ENCODE peak calls at places on chromosome 9, in nine cellular contexts. One of them, this sample, is unnamed.

GRCh38 chr9:134170525-134171315 is 6.4 kb upstream of the RNU6ATAC start:
- DNase-seq in uterus: no peak
- DNase-seq in lung: no peak
- DNase-seq in A549: no peak
- DNase-seq in cardiac muscle cell: no peak
- DNase-seq in GM23338: no peak
- DNase-seq in ovary: peak; percentile 65
- DNase-seq in mammary epithelial cell: no peak
- DNase-seq in heart right ventricle: no peak
- DNase-seq in this sample: no peak

GRCh38 chr9:95822583-95823431 is 52.7 kb upstream of the ERCC6L2 start:
- DNase-seq in heart right ventricle: no peak
- DNase-seq in lung: no peak
- DNase-seq in uterus: no peak
- DNase-seq in cardiac muscle cell: no peak
- DNase-seq in A549: no peak
- DNase-seq in GM23338: no peak
- DNase-seq in ovary: no peak
- DNase-seq in mammary epithelial cell: peak; percentile 73
- DNase-seq in this sample: no peak

GRCh38 chr9:35688558-35689350 is 971 bp downstream of the TPM2 start:
- DNase-seq in A549: no peak
- DNase-seq in mammary epithelial cell: peak; percentile 83
- DNase-seq in heart right ventricle: no peak
- DNase-seq in GM23338: no peak
- DNase-seq in uterus: no peak
- DNase-seq in cardiac muscle cell: no peak
- DNase-seq in ovary: no peak
- DNase-seq in lung: no peak
- DNase-seq in this sample: no peak

GRCh38 chr9:119020284-119020683 is 349.0 kb downstream of the BRINP1 start:
- DNase-seq in uterus: no peak
- DNase-seq in cardiac muscle cell: no peak
- DNase-seq in mammary epithelial cell: no peak
- DNase-seq in A549: no peak
- DNase-seq in lung: no peak
- DNase-seq in GM23338: no peak
- DNase-seq in ovary: no peak
- DNase-seq in heart right ventricle: no peak
- DNase-seq in this sample: peak; percentile 62

GRCh38 chr9:83259558-83259957 is 196.6 kb upstream of the RASEF start:
- DNase-seq in ovary: no peak
- DNase-seq in lung: no peak
- DNase-seq in heart right ventricle: no peak
- DNase-seq in mammary epithelial cell: no peak
- DNase-seq in A549: no peak
- DNase-seq in uterus: no peak
- DNase-seq in cardiac muscle cell: no peak
- DNase-seq in GM23338: no peak
- DNase-seq in this sample: no peak

GRCh38 chr9:18396102-18396728 is 77.7 kb upstream of the ADAMTSL1 start:
- DNase-seq in ovary: no peak
- DNase-seq in cardiac muscle cell: peak; percentile 19
- DNase-seq in A549: no peak
- DNase-seq in heart right ventricle: no peak
- DNase-seq in uterus: no peak
- DNase-seq in GM23338: peak; percentile 32
- DNase-seq in mammary epithelial cell: no peak
- DNase-seq in lung: no peak
- DNase-seq in this sample: no peak

GRCh38 chr9:126516561-126516935 is 97.2 kb upstream of the LMX1B start:
- DNase-seq in mammary epithelial cell: no peak
- DNase-seq in cardiac muscle cell: no peak
- DNase-seq in ovary: no peak
- DNase-seq in heart right ventricle: no peak
- DNase-seq in A549: no peak
- DNase-seq in uterus: no peak
- DNase-seq in GM23338: no peak
- DNase-seq in lung: no peak
- DNase-seq in this sample: no peak

GRCh38 chr9:128457207-128457606 is 1.4 kb downstream of the ODF2 start:
- DNase-seq in heart right ventricle: no peak
- DNase-seq in uterus: no peak
- DNase-seq in ovary: no peak
- DNase-seq in lung: no peak
- DNase-seq in A549: no peak
- DNase-seq in cardiac muscle cell: no peak
- DNase-seq in GM23338: peak; percentile 57
- DNase-seq in mammary epithelial cell: no peak
- DNase-seq in this sample: no peak

GRCh38 chr9:116647515-116647809 is 39.6 kb upstream of the TRIM32 start:
- DNase-seq in heart right ventricle: peak; percentile 35
- DNase-seq in mammary epithelial cell: no peak
- DNase-seq in cardiac muscle cell: no peak
- DNase-seq in uterus: no peak
- DNase-seq in A549: no peak
- DNase-seq in GM23338: no peak
- DNase-seq in lung: no peak
- DNase-seq in ovary: no peak
- DNase-seq in this sample: peak; percentile 91

GRCh38 chr9:116643691-116644090 is 43.4 kb upstream of the TRIM32 start:
- DNase-seq in ovary: no peak
- DNase-seq in lung: no peak
- DNase-seq in heart right ventricle: no peak
- DNase-seq in uterus: no peak
- DNase-seq in GM23338: no peak
- DNase-seq in cardiac muscle cell: no peak
- DNase-seq in mammary epithelial cell: no peak
- DNase-seq in A549: no peak
- DNase-seq in this sample: no peak

GRCh38 chr9:116644099-116644688 is 42.9 kb upstream of the TRIM32 start:
- DNase-seq in lung: no peak
- DNase-seq in uterus: no peak
- DNase-seq in GM23338: no peak
- DNase-seq in ovary: no peak
- DNase-seq in heart right ventricle: no peak
- DNase-seq in cardiac muscle cell: no peak
- DNase-seq in A549: no peak
- DNase-seq in mammary epithelial cell: no peak
- DNase-seq in this sample: no peak

GRCh38 chr9:116641292-116642059 is 45.6 kb upstream of the TRIM32 start:
- DNase-seq in heart right ventricle: no peak
- DNase-seq in uterus: no peak
- DNase-seq in cardiac muscle cell: no peak
- DNase-seq in ovary: no peak
- DNase-seq in mammary epithelial cell: no peak
- DNase-seq in lung: no peak
- DNase-seq in GM23338: no peak
- DNase-seq in A549: no peak
- DNase-seq in this sample: no peak

DNA sequence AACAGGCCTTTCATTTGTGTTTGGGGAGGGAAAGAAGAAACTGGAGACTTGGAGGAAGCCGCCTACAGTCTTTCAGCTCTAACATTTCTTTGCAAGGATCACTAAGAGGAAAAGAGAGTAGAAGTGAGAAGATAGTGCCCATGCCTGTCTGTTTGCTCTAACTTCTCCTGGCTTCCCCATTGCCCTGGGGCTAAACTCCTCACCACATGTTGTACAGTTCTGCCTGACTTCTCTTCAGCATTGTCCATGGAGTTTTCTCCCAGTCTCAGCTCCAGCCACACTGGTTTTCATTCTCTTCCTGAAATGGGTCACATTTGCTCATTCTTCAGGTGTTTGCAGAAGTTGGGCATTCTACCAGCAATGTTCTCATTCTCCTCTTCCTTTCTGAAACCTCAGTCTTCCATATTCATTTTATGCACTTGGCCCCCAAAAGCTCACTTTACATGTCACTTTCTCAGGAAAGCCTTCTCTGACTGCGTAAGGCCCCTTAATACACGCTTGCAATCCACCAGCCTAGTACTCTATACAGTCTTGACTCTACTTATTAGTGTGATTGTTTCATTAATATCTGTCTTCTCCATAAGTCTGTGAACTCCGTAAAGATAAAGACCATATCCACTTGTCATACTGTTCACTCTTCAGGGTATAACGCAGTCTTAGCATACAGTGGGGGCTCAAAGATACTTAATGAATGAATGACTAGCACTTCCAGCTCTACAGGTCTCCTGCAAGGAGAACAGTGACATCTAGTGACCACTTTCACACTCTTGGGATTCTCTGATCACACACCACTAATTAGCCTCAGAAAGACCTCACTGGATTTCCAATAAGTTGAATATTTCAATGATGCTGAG is 40.2 kb upstream of the TRIM32 start:
- DNase-seq in GM23338: peak; percentile 67
- DNase-seq in lung: no peak
- DNase-seq in cardiac muscle cell: peak; percentile 45
- DNase-seq in heart right ventricle: no peak
- DNase-seq in mammary epithelial cell: peak; percentile 28
- DNase-seq in ovary: no peak
- DNase-seq in A549: peak; percentile 21
- DNase-seq in uterus: no peak
- DNase-seq in this sample: no peak
- TF ChIP-seq CTCF in GM23338: peak; percentile 72
- TF ChIP-seq CTCF in lung: peak; percentile 6
- TF ChIP-seq CTCF in cardiac muscle cell: peak; percentile 76
- TF ChIP-seq CTCF in heart right ventricle: peak; percentile 69
- TF ChIP-seq CTCF in mammary epithelial cell: peak; percentile 81
- TF ChIP-seq CTCF in ovary: no peak
- TF ChIP-seq CTCF in A549: peak; percentile 91
- TF ChIP-seq CTCF in uterus: peak; percentile 70
- TF ChIP-seq CTCF in this sample: peak; percentile 14

GRCh38 chr9:98798254-98798653 is 1.9 kb upstream of the ANKS6 start:
- DNase-seq in ovary: no peak
- DNase-seq in GM23338: no peak
- DNase-seq in heart right ventricle: no peak
- DNase-seq in cardiac muscle cell: no peak
- DNase-seq in mammary epithelial cell: no peak
- DNase-seq in A549: no peak
- DNase-seq in lung: no peak
- DNase-seq in uterus: no peak
- DNase-seq in this sample: no peak

GRCh38 chr9:98797491-98797890 is 1.1 kb upstream of the ANKS6 start:
- DNase-seq in heart right ventricle: no peak
- DNase-seq in A549: no peak
- DNase-seq in mammary epithelial cell: no peak
- DNase-seq in lung: no peak
- DNase-seq in uterus: no peak
- DNase-seq in cardiac muscle cell: no peak
- DNase-seq in ovary: no peak
- DNase-seq in GM23338: no peak
- DNase-seq in this sample: peak; percentile 11

GRCh38 chr9:98795295-98795955 is 930 bp downstream of the ANKS6 start:
- DNase-seq in cardiac muscle cell: no peak
- DNase-seq in GM23338: no peak
- DNase-seq in ovary: no peak
- DNase-seq in mammary epithelial cell: no peak
- DNase-seq in lung: no peak
- DNase-seq in heart right ventricle: no peak
- DNase-seq in uterus: no peak
- DNase-seq in A549: no peak
- DNase-seq in this sample: peak; percentile 53

GRCh38 chr9:98795970-98796363 is 388 bp downstream of the ANKS6 start:
- DNase-seq in ovary: peak; percentile 59
- DNase-seq in cardiac muscle cell: peak; percentile 42
- DNase-seq in mammary epithelial cell: no peak
- DNase-seq in lung: no peak
- DNase-seq in GM23338: peak; percentile 60
- DNase-seq in heart right ventricle: peak; percentile 28
- DNase-seq in uterus: no peak
- DNase-seq in A549: no peak
- DNase-seq in this sample: peak; percentile 57

GRCh38 chr9:98796364-98797101 is at the start of gene ANKS6:
- DNase-seq in lung: peak; percentile 78
- DNase-seq in A549: peak; percentile 87
- DNase-seq in heart right ventricle: peak; percentile 89
- DNase-seq in ovary: peak; percentile 91
- DNase-seq in cardiac muscle cell: peak; percentile 90
- DNase-seq in GM23338: peak; percentile 90
- DNase-seq in uterus: peak; percentile 71
- DNase-seq in mammary epithelial cell: peak; percentile 58
- DNase-seq in this sample: peak; percentile 69
- H3K4me3 ChIP-seq in lung: peak within 1 kb of the TSS; percentile 74
- H3K4me3 ChIP-seq in A549: peak within 1 kb of the TSS; percentile 68
- H3K4me3 ChIP-seq in heart right ventricle: peak within 1 kb of the TSS; percentile 69
- H3K4me3 ChIP-seq in ovary: peak within 1 kb of the TSS; percentile 51
- H3K4me3 ChIP-seq in cardiac muscle cell: peak within 1 kb of the TSS; percentile 70
- H3K4me3 ChIP-seq in GM23338: peak within 1 kb of the TSS; percentile 78
- H3K4me3 ChIP-seq in uterus: peak within 1 kb of the TSS; percentile 38
- H3K4me3 ChIP-seq in mammary epithelial cell: peak within 1 kb of the TSS; percentile 60
- H3K4me3 ChIP-seq in this sample: peak within 1 kb of the TSS; percentile 73

GRCh38 chr9:27192291-27192960 is 83.4 kb downstream of the TEK start:
- DNase-seq in mammary epithelial cell: no peak
- DNase-seq in GM23338: no peak
- DNase-seq in cardiac muscle cell: no peak
- DNase-seq in uterus: no peak
- DNase-seq in ovary: no peak
- DNase-seq in A549: no peak
- DNase-seq in lung: no peak
- DNase-seq in heart right ventricle: peak; percentile 13
- DNase-seq in this sample: no peak

GRCh38 chr9:27193886-27194285 is 84.9 kb downstream of the TEK start:
- DNase-seq in lung: no peak
- DNase-seq in A549: no peak
- DNase-seq in cardiac muscle cell: no peak
- DNase-seq in uterus: no peak
- DNase-seq in mammary epithelial cell: no peak
- DNase-seq in ovary: no peak
- DNase-seq in GM23338: no peak
- DNase-seq in heart right ventricle: no peak
- DNase-seq in this sample: no peak

GRCh38 chr9:27196383-27196782 is 87.4 kb downstream of the TEK start:
- DNase-seq in uterus: no peak
- DNase-seq in cardiac muscle cell: no peak
- DNase-seq in heart right ventricle: no peak
- DNase-seq in lung: no peak
- DNase-seq in A549: no peak
- DNase-seq in mammary epithelial cell: peak; percentile 61
- DNase-seq in GM23338: no peak
- DNase-seq in ovary: no peak
- DNase-seq in this sample: no peak

GRCh38 chr9:27194401-27195091 is 85.5 kb downstream of the TEK start:
- DNase-seq in uterus: no peak
- DNase-seq in cardiac muscle cell: no peak
- DNase-seq in GM23338: no peak
- DNase-seq in A549: peak; percentile 5
- DNase-seq in mammary epithelial cell: peak; percentile 66
- DNase-seq in heart right ventricle: no peak
- DNase-seq in ovary: no peak
- DNase-seq in lung: no peak
- DNase-seq in this sample: no peak

GRCh38 chr9:27195191-27195590 is 86.2 kb downstream of the TEK start:
- DNase-seq in A549: no peak
- DNase-seq in cardiac muscle cell: no peak
- DNase-seq in heart right ventricle: no peak
- DNase-seq in GM23338: no peak
- DNase-seq in lung: no peak
- DNase-seq in mammary epithelial cell: no peak
- DNase-seq in ovary: no peak
- DNase-seq in uterus: no peak
- DNase-seq in this sample: no peak
- H3K27ac ChIP-seq in A549: no peak overlapping the region
- H3K27ac ChIP-seq in cardiac muscle cell: no peak overlapping the region
- H3K27ac ChIP-seq in heart right ventricle: no peak overlapping the region
- H3K27ac ChIP-seq in GM23338: no peak overlapping the region
- H3K27ac ChIP-seq in lung: no peak overlapping the region
- H3K27ac ChIP-seq in mammary epithelial cell: no peak overlapping the region
- H3K27ac ChIP-seq in ovary: no peak overlapping the region
- H3K27ac ChIP-seq in uterus: no peak overlapping the region
- H3K27ac ChIP-seq in this sample: no peak overlapping the region

GRCh38 chr9:79603222-79603925 is 31.6 kb downstream of the TLE4 start:
- DNase-seq in uterus: no peak
- DNase-seq in cardiac muscle cell: no peak
- DNase-seq in ovary: no peak
- DNase-seq in lung: no peak
- DNase-seq in A549: no peak
- DNase-seq in GM23338: no peak
- DNase-seq in heart right ventricle: no peak
- DNase-seq in mammary epithelial cell: no peak
- DNase-seq in this sample: no peak
- TF ChIP-seq CTCF in uterus: no peak
- TF ChIP-seq CTCF in cardiac muscle cell: no peak
- TF ChIP-seq CTCF in ovary: no peak
- TF ChIP-seq CTCF in lung: no peak
- TF ChIP-seq CTCF in A549: no peak
- TF ChIP-seq CTCF in GM23338: no peak
- TF ChIP-seq CTCF in heart right ventricle: no peak
- TF ChIP-seq CTCF in mammary epithelial cell: no peak
- TF ChIP-seq CTCF in this sample: no peak